ENCODE peak calls at places on chromosomes 12 and 14, in six cellular contexts. I is fibroblast of lung, S is MM.1S, T is hepatocyte, V is DND-41, Y is K562. O is an unnamed sample.

GRCh38 chr12:108141600-108142145 is 12.6 kb downstream of the WSCD2 start:
- DNase-seq in I (no peak), S (no peak), V (no peak), T (no peak), Y (no peak), O (no peak)

GRCh38 chr12:34406996-34407300 is 384.7 kb downstream of the ALG10 start:
- DNase-seq in Y (no peak), I (no peak), S (no peak), V (no peak), T (no peak), O (no peak)

GRCh38 chr12:25648460-25648859 is 95.4 kb upstream of the LMNTD1 start:
- DNase-seq in V (no peak), I (peak; percentile 80), T (peak; percentile 66), Y (no peak), S (no peak), O (no peak)

GRCh38 chr12:102331419-102331818 is 133.8 kb upstream of the PMCH start:
- DNase-seq in Y (no peak), T (no peak), V (no peak), S (no peak), I (no peak), O (no peak)

GRCh38 chr14:91866061-91866460 is 1.3 kb downstream of the TC2N start:
- DNase-seq in V (no peak), S (peak; percentile 60), T (no peak), Y (no peak), I (peak; percentile 82), O (no peak)

GRCh38 chr12:104669057-104669770 is 212.5 kb downstream of the CHST11 start:
- DNase-seq in T (peak; percentile 75), V (peak; percentile 49), Y (no peak), S (no peak), I (no peak), O (no peak)

GRCh38 chr12:7555752-7556151 is 52.2 kb upstream of the CD163 start:
- DNase-seq in V (no peak), I (peak; percentile 8), S (no peak), Y (no peak), T (peak; percentile 10), O (no peak)

GRCh38 chr14:33737446-33737845 is 213.4 kb downstream of the EGLN3 start:
- DNase-seq in V (no peak), Y (no peak), T (no peak), S (no peak), I (peak; percentile 95), O (no peak)

GRCh38 chr12:80195143-80195726 is 95.9 kb downstream of the OTOGL start:
- DNase-seq in S (peak; percentile 67), I (peak; percentile 64), Y (peak; percentile 15), V (no peak), T (peak; percentile 76), O (peak; percentile 48)

GRCh38 chr12:60148109-60148508 is 552.3 kb downstream of the SLC16A7 start:
- DNase-seq in I (peak; percentile 98), T (peak; percentile 8), S (no peak), V (no peak), Y (no peak), O (no peak)

GRCh38 chr12:76586764-76587395 is 27.3 kb upstream of the OSBPL8 start:
- DNase-seq in Y (peak; percentile 19), I (peak; percentile 57), T (peak; percentile 19), V (peak; percentile 42), S (peak; percentile 56), O (peak; percentile 53)

GRCh38 chr14:92513966-92514843 is 624 bp downstream of the RIN3 start:
- DNase-seq in Y (no peak), S (no peak), T (peak; percentile 52), V (no peak), I (peak; percentile 36), O (no peak)

GRCh38 chr12:84805474-84805858 is 107.1 kb downstream of the SLC6A15 start:
- DNase-seq in T (no peak), S (no peak), Y (no peak), V (no peak), I (peak; percentile 13), O (no peak)

GRCh38 chr12:88577537-88577936 is 2.7 kb downstream of the KITLG start:
- DNase-seq in T (no peak), V (no peak), I (peak; percentile 66), S (no peak), Y (no peak), O (no peak)

GRCh38 chr12:120760349-120761245 is 35.0 kb downstream of the ACADS start:
- DNase-seq in T (no peak), S (no peak), V (no peak), I (no peak), Y (no peak), O (no peak)

GRCh38 chr12:58346032-58346632 is 404.8 kb downstream of the ATP23 start:
- DNase-seq in V (no peak), S (peak; percentile 49), T (peak; percentile 55), Y (peak; percentile 49), I (peak; percentile 49), O (no peak)

GRCh38 chr12:8817856-8818255 is 4.6 kb upstream of the A2ML1 start:
- DNase-seq in T (no peak), S (no peak), Y (no peak), I (peak; percentile 22), V (no peak), O (no peak)

GRCh38 chr12:42643881-42644579 is 54.5 kb upstream of the PRICKLE1 start:
- DNase-seq in S (no peak), Y (no peak), I (peak; percentile 67), V (no peak), T (no peak), O (no peak)

GRCh38 chr14:92959189-92959531 is 36.2 kb downstream of the CHGA start:
- DNase-seq in Y (no peak), T (no peak), I (no peak), V (no peak), S (no peak), O (no peak)

GRCh38 chr12:8491848-8492530 is 21.3 kb upstream of the CLEC4D start:
- DNase-seq in V (no peak), S (no peak), I (no peak), Y (no peak), T (no peak), O (no peak)

GRCh38 chr12:67651380-67651695 is 2.8 kb downstream of the DYRK2 start:
- DNase-seq in I (peak; percentile 41), T (peak; percentile 23), S (peak; percentile 30), V (peak; percentile 54), Y (no peak), O (no peak)

GRCh38 chr12:8036366-8036765 is 3.9 kb downstream of the FOXJ2 start:
- DNase-seq in I (peak; percentile 23), T (no peak), Y (no peak), V (no peak), S (no peak), O (no peak)

GRCh38 chr12:124847113-124847512 is 16.6 kb downstream of the SCARB1 start:
- DNase-seq in Y (no peak), S (no peak), I (no peak), V (no peak), T (no peak), O (no peak)

GRCh38 chr12:80419660-80420059 is 24.4 kb upstream of the PTPRQ start:
- DNase-seq in S (no peak), I (peak; percentile 42), Y (no peak), V (no peak), T (no peak), O (no peak)

GRCh38 chr12:96985515-96986362 is 78.7 kb downstream of the NEDD1 start:
- DNase-seq in Y (peak; percentile 66), S (peak; percentile 43), I (no peak), T (peak; percentile 49), V (no peak), O (no peak)

GRCh38 chr14:50948205-50948604 is 3.9 kb upstream of the PYGL start:
- DNase-seq in T (no peak), Y (no peak), I (no peak), V (no peak), S (no peak), O (no peak)

GRCh38 chr14:69363964-69364363 is 34.1 kb downstream of the ERH start:
- DNase-seq in Y (no peak), S (no peak), T (no peak), I (no peak), V (no peak), O (no peak)

GRCh38 chr14:35418093-35418492 is 13.5 kb upstream of the NFKBIA start:
- DNase-seq in T (no peak), I (no peak), Y (no peak), V (no peak), S (no peak), O (no peak)

GRCh38 chr14:35420036-35420811 is 15.7 kb upstream of the NFKBIA start:
- DNase-seq in V (no peak), I (peak; percentile 90), S (no peak), Y (no peak), T (no peak), O (no peak)

GRCh38 chr14:35425850-35426249 is 21.3 kb upstream of the NFKBIA start:
- DNase-seq in Y (no peak), I (no peak), S (no peak), V (no peak), T (no peak), O (no peak)

GRCh38 chr14:35419429-35419841 is 14.9 kb upstream of the NFKBIA start:
- DNase-seq in Y (no peak), T (no peak), V (no peak), S (no peak), I (peak; percentile 56), O (no peak)

DNA sequence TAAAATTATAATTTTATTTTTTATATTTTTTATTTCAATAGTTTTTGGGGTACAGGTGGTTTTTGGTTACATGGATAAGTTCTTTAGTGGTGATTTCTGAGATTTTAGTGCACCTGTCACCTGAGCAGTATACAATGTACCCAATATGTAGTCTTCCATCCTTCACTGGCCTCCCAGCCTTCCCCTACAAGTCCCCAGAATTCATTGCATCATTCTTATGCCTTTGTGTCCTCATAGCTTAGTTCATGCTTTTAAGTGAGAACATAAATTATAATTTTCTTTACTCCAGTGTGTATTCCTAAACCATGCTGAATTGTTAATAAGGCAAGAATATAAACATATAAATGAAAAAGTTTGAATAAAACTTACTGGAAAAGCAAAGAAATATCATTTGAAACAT is 19.1 kb upstream of the NFKBIA start:
- DNase-seq in V (no peak), T (no peak), I (no peak), Y (no peak), S (no peak), O (no peak)
- TF ChIP-seq EZH2 in V (no peak), T (no peak), I (no peak), Y (no peak), S (no peak), O (no peak)

DNA sequence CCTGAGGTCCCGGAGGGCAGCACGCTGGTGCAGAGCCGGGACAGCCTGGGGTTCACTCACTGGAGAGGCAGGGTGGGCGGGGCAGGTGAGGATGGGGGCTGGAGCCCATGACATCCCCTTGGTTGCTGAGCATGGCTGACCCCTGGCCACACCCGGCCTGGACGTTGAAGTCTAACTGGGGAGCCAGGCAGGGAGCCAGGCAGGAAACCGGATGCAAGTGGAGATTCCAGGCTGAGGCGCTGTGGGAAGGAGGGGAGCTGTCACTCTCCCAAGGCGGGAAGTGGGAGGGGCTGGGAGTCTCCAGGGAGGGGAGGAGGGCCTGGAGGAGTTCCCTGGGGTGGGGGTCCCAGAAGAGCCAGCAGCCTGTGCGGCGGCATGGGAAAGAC is 7.7 kb upstream of the INF2 start:
- DNase-seq in V (no peak), I (peak; percentile 86), Y (no peak), S (no peak), T (peak; percentile 84), O (no peak)
- H3K4me3 ChIP-seq in V (no peak overlapping the region), I (peak overlapping the region; percentile 25), Y (no peak overlapping the region), S (no peak overlapping the region), T (no peak overlapping the region), O (peak overlapping the region; percentile 27)

GRCh38 chr14:100123618-100124017 is 35.8 kb downstream of the DEGS2 start:
- DNase-seq in I (no peak), V (no peak), T (no peak), Y (no peak), S (no peak), O (no peak)
- H3K36me3 ChIP-seq in I (peaks cover 3% of the 10 kb centered on the region), V (peaks cover 99% of the 10 kb centered on the region), T (no peaks in the 10 kb centered on the region), Y (peaks cover 14% of the 10 kb centered on the region), S (no peaks in the 10 kb centered on the region), O (no peaks in the 10 kb centered on the region)

GRCh38 chr12:57219205-57219992 is 2.8 kb downstream of the NXPH4 start:
- DNase-seq in I (no peak), S (no peak), Y (no peak), T (no peak), V (no peak), O (no peak)
- TF ChIP-seq EZH2 in I (no peak), S (no peak), Y (no peak), T (peak; percentile 73), V (no peak), O (no peak)